ENCODE peak calls at places on chromosomes 3 and 15, in nine cellular contexts. B is coronary artery; X is endothelial cell of umbilical vein; C is CD8-positive, alpha-beta T cell; W is AG04450; Z is osteoblast; Y is GM23338; O is dorsolateral prefrontal cortex; T is lung. L is an unnamed sample.

GRCh38 chr3:186920301-186920700 is 10.0 kb upstream of the ST6GAL1 start:
- DNase-seq in B (no peak), X (no peak), C (no peak), W (no peak), Z (no peak), Y (no peak), O (no peak), T (no peak), L (no peak)

GRCh38 chr3:126481808-126482502 is 6.3 kb upstream of the ZXDC start:
- DNase-seq in B (no peak), X (no peak), C (no peak), W (no peak), Z (no peak), Y (no peak), O (no peak), T (no peak), L (no peak)

GRCh38 chr3:127112796-127113570 is 79.9 kb upstream of the PRR23E start:
- DNase-seq in B (no peak), X (no peak), C (no peak), W (no peak), Z (no peak), Y (no peak), O (no peak), T (no peak), L (peak; percentile 24)

GRCh38 chr3:140186421-140186920 is 251.5 kb downstream of the CLSTN2 start:
- DNase-seq in B (no peak), X (no peak), C (no peak), W (no peak), Z (no peak), Y (no peak), O (no peak), T (no peak), L (no peak)

GRCh38 chr3:28677581-28677980 is 329.0 kb upstream of the AZI2 start:
- DNase-seq in B (no peak), X (no peak), C (no peak), W (no peak), Z (no peak), Y (no peak), O (no peak), T (no peak), L (no peak)

GRCh38 chr3:13391308-13391707 is 28.8 kb downstream of the NUP210 start:
- DNase-seq in B (no peak), X (no peak), C (peak; percentile 13), W (no peak), Z (peak; percentile 83), Y (peak; percentile 20), O (no peak), T (no peak), L (no peak)

GRCh38 chr15:90988249-90988648 is 6.1 kb downstream of the PRC1 start:
- DNase-seq in B (no peak), X (peak; percentile 56), C (no peak), W (no peak), Z (no peak), Y (no peak), O (no peak), T (no peak), L (no peak)

GRCh38 chr3:171511450-171511849 is 51.2 kb upstream of the TNIK start:
- DNase-seq in B (no peak), X (no peak), C (no peak), W (no peak), Z (no peak), Y (no peak), O (no peak), T (no peak), L (no peak)

GRCh38 chr3:157226173-157226847 is 66.4 kb upstream of the CCNL1 start:
- DNase-seq in B (no peak), X (no peak), C (no peak), W (no peak), Z (no peak), Y (no peak), O (no peak), T (no peak), L (no peak)

GRCh38 chr3:154708554-154708953 is 278.6 kb upstream of the GPR149 start:
- DNase-seq in B (no peak), X (no peak), C (no peak), W (no peak), Z (no peak), Y (no peak), O (no peak), T (no peak), L (no peak)

GRCh38 chr3:156983559-156983958 is 157.4 kb downstream of the LEKR1 start:
- DNase-seq in B (no peak), X (no peak), C (no peak), W (no peak), Z (no peak), Y (peak; percentile 41), O (no peak), T (no peak), L (no peak)

GRCh38 chr3:30135190-30135589 is 471.2 kb upstream of the TGFBR2 start:
- DNase-seq in B (no peak), X (no peak), C (no peak), W (no peak), Z (no peak), Y (peak; percentile 11), O (no peak), T (no peak), L (no peak)

GRCh38 chr15:25543156-25543555 is 104.3 kb upstream of the UBE3A start:
- DNase-seq in B (no peak), X (no peak), C (no peak), W (no peak), Z (peak; percentile 58), Y (no peak), O (peak; percentile 68), T (peak; percentile 79), L (no peak)

GRCh38 chr3:42013652-42014442 is 51.9 kb upstream of the ULK4 start:
- DNase-seq in B (no peak), X (no peak), C (peak; percentile 12), W (no peak), Z (peak; percentile 79), Y (peak; percentile 50), O (peak; percentile 74), T (peak; percentile 30), L (no peak)

GRCh38 chr15:72784233-72784876 is 797 bp upstream of the ADPGK start:
- DNase-seq in B (no peak), X (peak; percentile 87), C (no peak), W (peak; percentile 64), Z (peak; percentile 85), Y (peak; percentile 86), O (no peak), T (peak; percentile 65), L (no peak)

GRCh38 chr3:165196577-165197561 is 685 bp upstream of the SLITRK3 start:
- DNase-seq in B (peak; percentile 55), X (no peak), C (no peak), W (no peak), Z (peak; percentile 51), Y (peak; percentile 55), O (peak; percentile 44), T (no peak), L (no peak)

DNA sequence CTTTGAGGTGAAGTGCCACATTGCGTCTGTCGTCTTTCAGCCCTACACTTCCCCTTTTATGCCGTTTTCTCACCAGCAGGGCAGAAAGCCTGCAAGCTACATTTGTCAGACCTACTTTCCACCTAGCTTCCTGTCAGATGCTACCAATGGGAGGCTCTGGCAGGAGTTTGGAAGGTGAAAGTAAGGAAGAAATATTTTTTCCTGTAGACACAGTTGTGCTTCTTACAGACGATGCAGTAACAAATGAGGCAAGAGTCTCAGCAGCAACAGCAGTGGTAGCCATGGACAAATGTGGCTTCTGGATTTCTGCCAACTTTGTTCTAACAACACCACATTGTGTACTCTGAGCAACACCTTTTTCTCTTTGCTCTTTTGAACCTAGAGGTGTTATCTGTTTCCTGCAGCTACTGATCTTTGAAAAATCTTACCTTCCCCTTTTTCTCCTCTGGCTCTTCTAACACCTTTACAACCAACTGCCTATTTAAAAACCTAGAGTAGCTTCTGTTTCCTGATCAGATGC is 70.6 kb upstream of the STT3B start:
- DNase-seq in B (no peak), X (peak; percentile 40), C (no peak), W (no peak), Z (no peak), Y (peak; percentile 24), O (no peak), T (no peak), L (no peak)
- TF ChIP-seq CTCF in B (no peak), X (no peak), C (no peak), W (no peak), Z (no peak), Y (peak; percentile 11), O (no peak), T (no peak), L (no peak)

DNA sequence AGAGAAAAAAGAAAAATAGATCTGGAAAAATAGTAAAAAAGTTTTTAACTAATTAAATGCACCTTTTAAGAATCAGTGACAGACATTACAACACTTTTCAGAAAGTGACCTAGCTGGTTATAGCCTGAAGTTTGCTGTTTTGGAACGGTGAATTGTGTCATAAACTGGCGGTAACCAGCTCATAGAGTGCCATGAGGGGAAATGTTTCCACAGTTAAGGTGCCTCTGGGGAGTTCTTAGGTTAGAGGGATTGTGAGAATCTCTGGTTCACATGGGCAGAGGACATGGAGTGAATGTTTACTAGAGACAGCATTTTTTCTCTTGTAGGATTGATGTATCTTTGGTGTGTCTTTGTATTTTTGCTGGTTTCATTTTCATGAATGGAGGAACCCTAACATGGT is 2.8 kb downstream of the TBC1D23 start:
- DNase-seq in B (no peak), X (no peak), C (no peak), W (no peak), Z (peak; percentile 27), Y (no peak), O (no peak), T (no peak), L (no peak)
- H3K4me3 ChIP-seq in B (no peak overlapping the region), X (no peak overlapping the region), C (no peak overlapping the region), W (no peak overlapping the region), Z (peak overlapping the region; percentile 54), Y (peak overlapping the region; percentile 1), O (no peak overlapping the region), T (no peak overlapping the region), L (no peak overlapping the region)

GRCh38 chr15:61558172-61559146 is 329.4 kb upstream of the RORA start:
- DNase-seq in B (no peak), X (no peak), C (no peak), W (no peak), Z (no peak), Y (no peak), O (no peak), T (no peak), L (no peak)

GRCh38 chr15:61556037-61556648 is 327.0 kb upstream of the RORA start:
- DNase-seq in B (no peak), X (no peak), C (no peak), W (no peak), Z (no peak), Y (no peak), O (no peak), T (no peak), L (no peak)
- H3K27ac ChIP-seq in B (no peak overlapping the region), X (no peak overlapping the region), C (no peak overlapping the region), W (no peak overlapping the region), Z (no peak overlapping the region), Y (no peak overlapping the region), O (no peak overlapping the region), T (no peak overlapping the region), L (no peak overlapping the region)

DNA sequence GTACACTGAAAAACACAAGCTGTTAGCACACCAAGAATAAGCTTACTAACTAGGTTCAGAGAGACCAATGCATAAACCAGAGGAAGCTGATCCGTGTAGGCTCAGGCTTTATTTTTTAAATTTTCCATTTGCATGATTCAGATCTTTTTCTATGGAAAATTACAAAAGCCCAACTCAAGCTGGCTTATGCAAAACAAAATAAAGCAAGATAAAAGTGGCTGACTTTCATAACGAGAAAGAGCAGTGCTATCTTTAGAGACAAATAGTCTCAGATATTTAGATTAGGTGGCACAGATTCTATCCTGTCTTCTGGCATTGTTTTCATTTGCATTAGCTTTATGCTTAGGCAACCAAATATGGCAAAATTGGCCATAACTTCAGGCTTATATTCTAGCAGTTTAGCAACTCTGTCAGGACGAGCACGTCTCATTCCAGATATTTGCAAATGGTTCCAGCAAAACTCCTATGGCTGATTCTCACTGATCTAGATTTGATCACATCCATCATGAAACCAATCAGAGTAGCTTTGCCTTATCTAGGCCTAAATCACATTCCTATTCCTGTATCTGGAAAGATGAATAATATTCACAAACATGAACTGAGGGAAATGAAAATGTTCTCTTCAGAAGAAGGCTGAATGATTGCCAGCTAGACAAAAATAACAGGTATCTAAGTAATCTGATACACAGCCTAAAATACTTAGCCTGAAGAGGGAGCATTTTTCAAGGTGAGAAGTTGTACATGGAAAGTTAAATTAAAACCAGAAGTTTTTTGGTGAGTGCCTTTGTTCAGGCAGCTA is 216.4 kb upstream of the DPPA4 start:
- DNase-seq in B (no peak), X (no peak), C (no peak), W (no peak), Z (no peak), Y (peak; percentile 19), O (no peak), T (no peak), L (no peak)
- TF ChIP-seq CTCF in B (no peak), X (no peak), C (no peak), W (peak; percentile 22), Z (no peak), Y (peak; percentile 42), O (no peak), T (no peak), L (no peak)

L was measured in ascending aorta.